ENCODE peak calls at places on chromosomes 11 and 22, in five cellular contexts. L is HS-27A, K is T follicular helper cell, U is occipital lobe, S is NCI-H748 treated with DMSO at 0.1 percent for 48 hours. T is an unnamed sample.

GRCh38 chr11:102580185-102580951 is 44.8 kb downstream of the MMP20 start:
- DNase-seq in K (no peak), L (no peak), U (no peak), S (no peak), T (no peak)

GRCh38 chr11:61616443-61616842 is 35.6 kb upstream of the SYT7 start:
- DNase-seq in L (no peak), K (no peak), U (no peak), S (no peak), T (no peak)

GRCh38 chr11:128796275-128796674 is 70.8 kb downstream of the KCNJ1 start:
- DNase-seq in U (no peak), K (no peak), S (no peak), L (no peak), T (no peak)

GRCh38 chr11:118921929-118922744 is 3.6 kb downstream of the BCL9L start:
- DNase-seq in S (no peak), U (no peak), K (no peak), L (no peak), T (no peak)

GRCh38 chr11:6618117-6619020 is 853 bp downstream of the TPP1 start:
- DNase-seq in L (no peak), K (peak; percentile 60), S (no peak), U (peak; percentile 43), T (peak; percentile 45)

GRCh38 chr22:31962392-31963113 is 18.2 kb downstream of the YWHAH start:
- DNase-seq in S (no peak), U (no peak), L (no peak), K (no peak), T (no peak)

GRCh38 chr11:71153005-71153395 is 99.4 kb downstream of the SHANK2 start:
- DNase-seq in S (no peak), L (no peak), U (no peak), K (no peak), T (no peak)

GRCh38 chr22:32861330-32861729 is 59.8 kb downstream of the TIMP3 start:
- DNase-seq in S (no peak), U (no peak), L (no peak), K (no peak), T (no peak)

GRCh38 chr22:49966716-49967332 is 6.3 kb downstream of the PIM3 start:
- DNase-seq in L (no peak), S (no peak), U (no peak), K (no peak), T (no peak)

GRCh38 chr22:26579331-26579886 is 10.5 kb downstream of the TPST2 start:
- DNase-seq in K (peak; percentile 20), S (no peak), L (no peak), U (no peak), T (no peak)

GRCh38 chr11:95599959-95600586 is 189.5 kb downstream of the FAM76B start:
- DNase-seq in S (no peak), L (no peak), K (no peak), U (no peak), T (no peak)

GRCh38 chr22:29541845-29542244 is 11.7 kb downstream of the THOC5 start:
- DNase-seq in L (no peak), U (no peak), K (no peak), S (no peak), T (no peak)

GRCh38 chr22:40040927-40041326 is 46.2 kb downstream of the FAM83F start:
- DNase-seq in U (peak; percentile 44), L (peak; percentile 19), S (no peak), K (no peak), T (no peak)

GRCh38 chr11:47593934-47594855 is at the start of gene C1QTNF4:
- DNase-seq in K (no peak), L (no peak), S (no peak), U (no peak), T (no peak)

GRCh38 chr22:24435861-24436351 is 8.5 kb downstream of the ADORA2A start:
- DNase-seq in S (no peak), L (no peak), K (no peak), U (no peak), T (no peak)

GRCh38 chr22:19550382-19550781 is 26.2 kb upstream of the CLDN5 start:
- DNase-seq in L (no peak), K (no peak), U (no peak), S (no peak), T (no peak)

GRCh38 chr11:122676638-122677037 is 21.1 kb downstream of the UBASH3B start:
- DNase-seq in S (no peak), K (no peak), L (no peak), U (no peak), T (no peak)

GRCh38 chr11:19931141-19931767 is 218.6 kb downstream of the NAV2 start:
- DNase-seq in K (no peak), L (no peak), S (no peak), U (no peak), T (no peak)

GRCh38 chr11:128709402-128709801 is 15.5 kb downstream of the FLI1 start:
- DNase-seq in S (no peak), U (no peak), L (no peak), K (no peak), T (no peak)

GRCh38 chr22:39177456-39177775 is 24.9 kb upstream of the CBX7 start:
- DNase-seq in L (no peak), U (no peak), K (no peak), S (no peak), T (no peak)

GRCh38 chr11:75760710-75761493 is 7.7 kb upstream of the DGAT2 start:
- DNase-seq in S (no peak), U (no peak), K (no peak), L (no peak), T (no peak)

GRCh38 chr11:61739413-61739812 is 13.0 kb upstream of the MYRF start:
- DNase-seq in U (no peak), L (no peak), K (no peak), S (no peak), T (no peak)

GRCh38 chr11:18794956-18795355 is 3.4 kb upstream of the PTPN5 start:
- DNase-seq in L (no peak), S (no peak), K (no peak), U (no peak), T (no peak)

GRCh38 chr11:77073328-77074001 is 6.7 kb downstream of the CAPN5 start:
- DNase-seq in L (peak; percentile 78), S (no peak), U (peak; percentile 48), K (no peak), T (peak; percentile 25)

GRCh38 chr22:44411226-44412135 is 86.6 kb downstream of the RTL6 start:
- DNase-seq in S (no peak), K (no peak), U (no peak), L (no peak), T (no peak)